ENCODE peak calls at places on chromosomes 1 and 21, in five cellular contexts. W is BE2C; V is heart left ventricle; I is neural progenitor cell; Y is CD8-positive, alpha-beta memory T cell. J is an unnamed sample.

GRCh38 chr21:36005018-36005417 is 55.3 kb downstream of the SETD4 start:
- DNase-seq in W (no peak), V (no peak), I (no peak), Y (no peak), J (no peak)

GRCh38 chr1:30877205-30877912 is 31.2 kb downstream of the SDC3 start:
- DNase-seq in W (no peak), V (peak; percentile 69), I (no peak), Y (no peak), J (peak; percentile 54)

GRCh38 chr21:36330904-36331303 is 10.9 kb downstream of the MORC3 start:
- DNase-seq in W (peak; percentile 51), V (no peak), I (peak; percentile 57), Y (peak; percentile 63), J (no peak)

GRCh38 chr1:197955486-197956394 is 38.6 kb downstream of the LHX9 start:
- DNase-seq in W (no peak), V (no peak), I (no peak), Y (no peak), J (no peak)

GRCh38 chr21:45072166-45072962 is 2.0 kb upstream of the ADARB1 start:
- DNase-seq in W (no peak), V (no peak), I (no peak), Y (no peak), J (no peak)

GRCh38 chr1:2446861-2447260 is 29.2 kb upstream of the PLCH2 start:
- DNase-seq in W (no peak), V (no peak), I (no peak), Y (no peak), J (no peak)

GRCh38 chr1:35555212-35555584 is 2.0 kb downstream of the KIAA0319L start:
- DNase-seq in W (no peak), V (no peak), I (no peak), Y (no peak), J (no peak)

GRCh38 chr1:247102381-247102780 is 1.8 kb downstream of the ZNF669 start:
- DNase-seq in W (no peak), V (no peak), I (no peak), Y (no peak), J (no peak)

GRCh38 chr1:156499703-156500577 is 635 bp downstream of the MEF2D start:
- DNase-seq in W (peak; percentile 56), V (peak; percentile 83), I (peak; percentile 75), Y (peak; percentile 76), J (peak; percentile 55)

GRCh38 chr1:234326493-234327366 is 46.5 kb upstream of the COA6 start:
- DNase-seq in W (peak; percentile 70), V (peak; percentile 30), I (peak; percentile 80), Y (peak; percentile 76), J (peak; percentile 43)

GRCh38 chr1:1290238-1290731 is 10.0 kb downstream of the SCNN1D start:
- DNase-seq in W (peak; percentile 92), V (no peak), I (peak; percentile 75), Y (peak; percentile 66), J (peak; percentile 63)

GRCh38 chr1:222225171-222225570 is 322.7 kb downstream of the HHIPL2 start:
- DNase-seq in W (no peak), V (no peak), I (no peak), Y (no peak), J (no peak)

GRCh38 chr1:156114919-156115513 is 505 bp downstream of the LMNA start:
- DNase-seq in W (peak; percentile 46), V (no peak), I (peak; percentile 55), Y (no peak), J (no peak)

GRCh38 chr21:42975886-42976608 is 1.7 kb downstream of the PKNOX1 start:
- DNase-seq in W (no peak), V (no peak), I (no peak), Y (no peak), J (no peak)

GRCh38 chr1:158506369-158506987 is 34.5 kb downstream of the OR10R2 start:
- DNase-seq in W (peak; percentile 13), V (no peak), I (peak; percentile 77), Y (no peak), J (no peak)

GRCh38 chr1:50847303-50847702 is 112.8 kb downstream of the FAF1 start:
- DNase-seq in W (no peak), V (no peak), I (no peak), Y (no peak), J (no peak)

GRCh38 chr1:176227579-176227978 is 20.5 kb upstream of the COP1 start:
- DNase-seq in W (no peak), V (no peak), I (no peak), Y (no peak), J (no peak)

GRCh38 chr1:219279017-219279770 is 105.5 kb downstream of the LYPLAL1 start:
- DNase-seq in W (no peak), V (no peak), I (no peak), Y (no peak), J (no peak)

GRCh38 chr1:241336335-241336734 is 20.7 kb downstream of the RGS7 start:
- DNase-seq in W (no peak), V (no peak), I (no peak), Y (no peak), J (no peak)

GRCh38 chr1:11178021-11179015 is 10.8 kb upstream of the ANGPTL7 start:
- DNase-seq in W (no peak), V (no peak), I (no peak), Y (no peak), J (no peak)

GRCh38 chr1:119747451-119747850 is 21.3 kb downstream of the HMGCS2 start:
- DNase-seq in W (no peak), V (no peak), I (peak; percentile 67), Y (no peak), J (no peak)

GRCh38 chr1:30084909-30085571 is 638.3 kb downstream of the MATN1 start:
- DNase-seq in W (no peak), V (no peak), I (no peak), Y (no peak), J (no peak)

GRCh38 chr1:25848531-25848930 is 10.7 kb downstream of the AUNIP start:
- DNase-seq in W (no peak), V (no peak), I (no peak), Y (no peak), J (no peak)

GRCh38 chr21:42307106-42307505 is 8.1 kb downstream of the TFF3 start:
- DNase-seq in W (no peak), V (no peak), I (no peak), Y (no peak), J (no peak)

GRCh38 chr1:33244143-33244808 is 12.0 kb upstream of the ZNF362 start:
- DNase-seq in W (no peak), V (no peak), I (no peak), Y (no peak), J (no peak)

GRCh38 chr1:2193514-2194251 is 889 bp downstream of the FAAP20 start:
- DNase-seq in W (no peak), V (no peak), I (no peak), Y (no peak), J (no peak)

GRCh38 chr1:54408701-54409066 is 2.5 kb upstream of the SSBP3 start:
- DNase-seq in W (no peak), V (no peak), I (no peak), Y (no peak), J (no peak)

GRCh38 chr1:23129846-23130245 is 38.8 kb downstream of the LUZP1 start:
- DNase-seq in W (no peak), V (no peak), I (no peak), Y (no peak), J (no peak)

GRCh38 chr1:167548059-167548932 is 5.3 kb downstream of the CREG1 start:
- DNase-seq in W (no peak), V (no peak), I (no peak), Y (no peak), J (no peak)

GRCh38 chr1:242629396-242629795 is 104.9 kb upstream of the PLD5 start:
- DNase-seq in W (no peak), V (no peak), I (no peak), Y (no peak), J (no peak)

GRCh38 chr1:67285780-67286488 is 21.7 kb upstream of the IL12RB2 start:
- DNase-seq in W (no peak), V (no peak), I (no peak), Y (no peak), J (no peak)

GRCh38 chr1:116001739-116002487 is 25.6 kb downstream of the SLC22A15 start:
- DNase-seq in W (no peak), V (no peak), I (no peak), Y (no peak), J (no peak)

GRCh38 chr1:235646463-235646862 is 3.1 kb downstream of the GNG4 start:
- DNase-seq in W (no peak), V (no peak), I (peak; percentile 77), Y (no peak), J (no peak)
- H3K4me1 ChIP-seq in W (peaks cover 25% of the 10 kb centered on the region), V (peaks cover 32% of the 10 kb centered on the region), I (peaks cover 54% of the 10 kb centered on the region), Y (peaks cover 31% of the 10 kb centered on the region), J (peaks cover 6% of the 10 kb centered on the region)

DNA sequence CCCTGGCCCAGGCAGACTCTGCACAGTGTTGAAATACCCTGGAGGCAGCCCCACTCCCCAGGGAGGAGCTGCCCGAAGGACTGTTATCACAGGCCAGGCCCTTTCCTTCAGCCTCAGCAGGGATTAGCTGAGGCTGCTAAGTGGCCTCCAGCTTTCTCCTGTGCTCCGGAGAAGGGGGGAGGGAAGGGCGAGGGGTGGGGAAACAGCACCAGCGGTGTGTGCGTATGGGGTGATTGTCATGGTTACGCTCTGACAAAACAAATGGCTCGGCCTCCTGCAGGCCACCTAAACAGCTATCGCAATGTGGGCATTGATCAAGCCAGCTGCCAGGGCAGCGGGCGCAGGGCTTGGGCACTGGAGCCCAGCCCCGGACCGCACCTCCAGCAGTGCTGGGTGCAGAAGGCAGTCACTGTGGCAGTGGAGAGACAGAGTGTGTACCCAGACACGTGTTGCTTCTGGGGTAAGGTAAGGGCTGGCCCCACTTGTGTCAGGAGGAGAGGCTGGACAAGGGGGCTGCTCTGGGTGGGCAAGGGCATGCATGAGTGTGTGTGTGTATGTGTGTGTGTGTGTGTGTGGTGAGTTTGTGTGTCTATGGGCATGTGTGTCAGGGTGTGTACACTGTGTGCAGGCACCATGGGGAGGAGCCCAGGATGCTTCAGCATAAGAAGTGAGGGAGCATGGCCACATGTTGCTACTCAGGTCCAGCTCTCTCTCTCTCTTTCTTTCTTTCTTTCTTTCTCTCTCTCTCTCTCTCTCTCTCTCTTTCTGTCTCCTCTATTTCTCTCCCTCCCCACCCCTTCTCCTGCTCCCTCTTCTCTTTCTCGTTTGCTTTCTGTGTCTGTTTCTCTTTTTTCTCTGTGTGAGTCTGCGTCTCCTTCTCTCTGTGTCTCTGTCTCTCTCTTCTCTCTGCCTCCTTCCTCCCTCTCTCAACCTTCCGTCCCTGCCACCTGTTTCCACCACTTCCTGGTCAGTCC is at the start of gene VWA5B1:
- DNase-seq in W (peak; percentile 86), V (no peak), I (peak; percentile 94), Y (no peak), J (no peak)
- H3K4me3 ChIP-seq in W (peak within 1 kb of the TSS; percentile 23), V (peak within 1 kb of the TSS; percentile 13), I (peak within 1 kb of the TSS; percentile 33), Y (no peak within 1 kb of the TSS), J (no peak within 1 kb of the TSS)

GRCh38 chr1:109185990-109186703 is 27.6 kb upstream of the SARS1 start:
- DNase-seq in W (no peak), V (no peak), I (no peak), Y (no peak), J (peak; percentile 40)

GRCh38 chr1:109187127-109187526 is 26.6 kb upstream of the SARS1 start:
- DNase-seq in W (no peak), V (no peak), I (no peak), Y (no peak), J (no peak)

GRCh38 chr1:109185357-109185756 is 28.4 kb upstream of the SARS1 start:
- DNase-seq in W (no peak), V (no peak), I (no peak), Y (no peak), J (peak; percentile 74)

GRCh38 chr1:109188200-109188599 is 25.5 kb upstream of the SARS1 start:
- DNase-seq in W (no peak), V (no peak), I (no peak), Y (no peak), J (no peak)

GRCh38 chr1:109186704-109187071 is 27.0 kb upstream of the SARS1 start:
- DNase-seq in W (no peak), V (no peak), I (no peak), Y (no peak), J (peak; percentile 62)
- H3K4me1 ChIP-seq in W (no peaks in the 10 kb centered on the region), V (peaks cover 9% of the 10 kb centered on the region), I (peaks cover 9% of the 10 kb centered on the region), Y (no peaks in the 10 kb centered on the region), J (no peaks in the 10 kb centered on the region)

GRCh38 chr1:110873856-110874255 is 908 bp downstream of the CD53 start:
- DNase-seq in W (no peak), V (no peak), I (no peak), Y (no peak), J (no peak)
- H3K4me3 ChIP-seq in W (no peak overlapping the region), V (peak overlapping the region; percentile 36), I (no peak overlapping the region), Y (peak overlapping the region; percentile 94), J (peak overlapping the region; percentile 8)

J was measured in lung.